ENCODE peak calls at places on chromosomes 2 and 18, in ten cellular contexts. L is retina; F is cardiac muscle cell; D is myocyte; H is LHCN-M2; K is uterus; P is D721Med; X is HTR-8/SVneo; Z is amniotic stem cell; B is stimulated activated CD4-positive, alpha-beta T cell treated with anti-CD3 and anti-CD28 coated beads, Interleukin-15, amount 100 ng/mL, for 24 hours. A is an unnamed sample.

GRCh38 chr2:222452422-222452950 is 28.1 kb downstream of the SGPP2 start:
- DNase-seq in P (no peak), K (peak; percentile 20), B (no peak), D (no peak), L (no peak), Z (no peak), F (no peak), H (no peak), X (no peak), A (no peak)

GRCh38 chr2:145813481-145813880 is 1293.6 kb upstream of the ZEB2 start:
- DNase-seq in F (peak; percentile 42), B (no peak), K (no peak), D (no peak), X (no peak), P (no peak), L (no peak), H (no peak), Z (no peak), A (no peak)

GRCh38 chr2:101463885-101464653 is 10.8 kb downstream of the RFX8 start:
- DNase-seq in H (peak; percentile 100), K (no peak), L (no peak), P (no peak), Z (peak; percentile 58), D (peak; percentile 91), F (peak; percentile 96), B (no peak), X (no peak), A (no peak)

GRCh38 chr2:218863021-218863520 is 3.5 kb downstream of the WNT6 start:
- DNase-seq in X (no peak), F (no peak), K (no peak), Z (no peak), L (no peak), H (no peak), B (no peak), P (no peak), D (no peak), A (no peak)

GRCh38 chr2:133596701-133597393 is 28.6 kb upstream of the NCKAP5 start:
- DNase-seq in F (no peak), B (no peak), Z (no peak), X (no peak), K (no peak), H (no peak), P (no peak), L (no peak), D (no peak), A (no peak)

GRCh38 chr2:62578837-62579640 is 73.0 kb upstream of the TMEM17 start:
- DNase-seq in B (no peak), F (no peak), L (no peak), Z (no peak), X (no peak), H (peak; percentile 80), K (no peak), D (no peak), P (no peak), A (no peak)

GRCh38 chr2:99928472-99929053 is 213.8 kb downstream of the AFF3 start:
- DNase-seq in K (no peak), F (no peak), L (no peak), X (no peak), P (no peak), Z (no peak), H (no peak), B (no peak), D (no peak), A (no peak)

GRCh38 chr18:44309185-44309584 is 371.5 kb upstream of the SETBP1 start:
- DNase-seq in D (peak; percentile 32), Z (peak; percentile 61), L (no peak), X (no peak), F (peak; percentile 24), B (no peak), H (peak; percentile 84), K (no peak), P (no peak), A (no peak)

GRCh38 chr2:10377747-10378085 is 70.4 kb downstream of the ODC1 start:
- DNase-seq in Z (no peak), L (no peak), H (no peak), F (no peak), D (no peak), X (no peak), P (no peak), K (no peak), B (no peak), A (no peak)

GRCh38 chr18:26487437-26487836 is 60.9 kb downstream of the KCTD1 start:
- DNase-seq in X (no peak), F (peak; percentile 41), P (no peak), K (no peak), L (no peak), Z (no peak), D (no peak), B (peak; percentile 6), H (no peak), A (peak; percentile 38)

GRCh38 chr2:104702026-104702425 is 151.9 kb upstream of the POU3F3 start:
- DNase-seq in D (no peak), K (no peak), L (peak; percentile 71), B (no peak), Z (no peak), P (peak; percentile 20), F (no peak), X (no peak), H (no peak), A (no peak)

GRCh38 chr2:201955702-201956141 is 77.9 kb upstream of the FZD7 start:
- DNase-seq in P (no peak), H (no peak), Z (no peak), D (no peak), L (no peak), K (peak; percentile 69), B (no peak), F (peak; percentile 72), X (no peak), A (no peak)

GRCh38 chr18:63216911-63217311 is 102.7 kb downstream of the BCL2 start:
- DNase-seq in X (no peak), Z (no peak), D (no peak), B (no peak), P (no peak), F (no peak), H (no peak), K (no peak), L (no peak), A (peak; percentile 65)

GRCh38 chr2:69177785-69178636 is 165.0 kb downstream of the ANTXR1 start:
- DNase-seq in Z (peak; percentile 67), P (no peak), B (peak; percentile 7), F (peak; percentile 99), K (peak; percentile 85), D (peak; percentile 94), L (peak; percentile 31), H (peak; percentile 96), X (peak; percentile 94), A (peak; percentile 5)

A was measured in activated CD8-positive, alpha-beta T cell treated with anti-CD3 and anti-CD28 coated beads for 36 hours.